ENCODE peak calls at places on chromosomes 7 and 10, in six cellular contexts. Q, P, M, A, L and U are unnamed samples.

GRCh38 chr10:12596055-12596576 is 246.8 kb downstream of the CAMK1D start:
- DNase-seq in Q (no peak), P (no peak), M (no peak), A (no peak), L (no peak), U (no peak)

GRCh38 chr10:48215148-48215982 is 59.1 kb downstream of the FRMPD2 start:
- DNase-seq in Q (peak), P (no peak), M (peak), A (no peak), L (no peak), U (peak)

GRCh38 chr7:129258649-129259389 is 34.0 kb downstream of the AHCYL2 start:
- DNase-seq in Q (peak), P (no peak), M (no peak), A (no peak), L (no peak), U (peak)

GRCh38 chr10:21180604-21181003 is 283.5 kb upstream of the NEBL start:
- DNase-seq in Q (no peak), P (no peak), M (no peak), A (no peak), L (no peak), U (no peak)

GRCh38 chr10:59362991-59363390 is 642 bp upstream of the FAM13C start:
- DNase-seq in Q (no peak), P (no peak), M (no peak), A (no peak), L (peak), U (peak)

GRCh38 chr7:74480861-74481417 is 27.2 kb downstream of the GTF2IRD1 start:
- DNase-seq in Q (peak), P (no peak), M (no peak), A (no peak), L (peak), U (no peak)

GRCh38 chr7:21326916-21327315 is 101.0 kb upstream of the SP4 start:
- DNase-seq in Q (no peak), P (no peak), M (no peak), A (no peak), L (no peak), U (no peak)

GRCh38 chr10:118914626-118915025 is 114.9 kb upstream of the NANOS1 start:
- DNase-seq in Q (no peak), P (no peak), M (no peak), A (no peak), L (no peak), U (no peak)

GRCh38 chr10:28722065-28722803 is 44.9 kb downstream of the BAMBI start:
- DNase-seq in Q (peak), P (no peak), M (peak), A (no peak), L (peak), U (peak)

GRCh38 chr7:90404777-90405176 is 1.5 kb downstream of the CLDN12 start:
- DNase-seq in Q (no peak), P (no peak), M (no peak), A (no peak), L (no peak), U (no peak)

GRCh38 chr10:131819241-131820072 is 81.4 kb upstream of the PPP2R2D start:
- DNase-seq in Q (no peak), P (peak), M (no peak), A (no peak), L (peak), U (no peak)

GRCh38 chr10:23157239-23157661 is 34.9 kb upstream of the PTF1A start:
- DNase-seq in Q (no peak), P (no peak), M (no peak), A (no peak), L (no peak), U (no peak)

GRCh38 chr10:48589266-48589665 is 15.6 kb downstream of the ARHGAP22 start:
- DNase-seq in Q (peak), P (no peak), M (no peak), A (no peak), L (no peak), U (no peak)

GRCh38 chr7:86320886-86321285 is 322.8 kb upstream of the GRM3 start:
- DNase-seq in Q (no peak), P (no peak), M (no peak), A (no peak), L (no peak), U (no peak)

GRCh38 chr10:5557799-5558771 is 33.3 kb downstream of the CALML3 start:
- DNase-seq in Q (no peak), P (peak), M (no peak), A (no peak), L (no peak), U (no peak)

GRCh38 chr10:97759157-97759980 is 12.4 kb downstream of the SFRP5 start:
- DNase-seq in Q (peak), P (no peak), M (peak), A (no peak), L (peak), U (peak)

GRCh38 chr10:121886997-121887622 is 40.7 kb downstream of the ATE1 start:
- DNase-seq in Q (peak), P (no peak), M (peak), A (no peak), L (no peak), U (peak)

GRCh38 chr7:33250421-33250827 is 121.1 kb downstream of the BBS9 start:
- DNase-seq in Q (peak), P (no peak), M (no peak), A (no peak), L (no peak), U (no peak)